ENCODE peak calls at places on chromosome 3, in six cellular contexts. C is AG08396, Z is neuronal stem cell, A is substantia nigra, S is smooth muscle cell of the brain vasculature, K is HuH-7. N is an unnamed sample.

GRCh38 chr3:23490459-23490858 is 287.3 kb downstream of the UBE2E2 start:
- DNase-seq in C (peak; percentile 18), Z (no peak), A (no peak), S (peak; percentile 26), K (no peak), N (no peak)

GRCh38 chr3:153901152-153901551 is 220.0 kb upstream of the ARHGEF26 start:
- DNase-seq in C (no peak), Z (no peak), A (no peak), S (no peak), K (no peak), N (no peak)

GRCh38 chr3:169998668-169999131 is 32.1 kb downstream of the SEC62 start:
- DNase-seq in C (peak; percentile 61), Z (no peak), A (no peak), S (no peak), K (no peak), N (no peak)

GRCh38 chr3:116339441-116340028 is 105.8 kb downstream of the LSAMP start:
- DNase-seq in C (peak; percentile 12), Z (no peak), A (peak; percentile 24), S (no peak), K (no peak), N (no peak)

GRCh38 chr3:97720417-97720816 is 44.1 kb upstream of the ARL6 start:
- DNase-seq in C (no peak), Z (no peak), A (no peak), S (no peak), K (no peak), N (no peak)

GRCh38 chr3:54344601-54345216 is 222.4 kb downstream of the CACNA2D3 start:
- DNase-seq in C (no peak), Z (no peak), A (no peak), S (no peak), K (no peak), N (no peak)

GRCh38 chr3:17686613-17687012 is 55.8 kb downstream of the TBC1D5 start:
- DNase-seq in C (no peak), Z (no peak), A (no peak), S (no peak), K (peak; percentile 22), N (peak; percentile 12)

GRCh38 chr3:122366379-122366749 is 16.7 kb downstream of the MIX23 start:
- DNase-seq in C (no peak), Z (no peak), A (no peak), S (no peak), K (no peak), N (no peak)

GRCh38 chr3:169072494-169072893 is 591.0 kb downstream of the MECOM start:
- DNase-seq in C (peak; percentile 12), Z (no peak), A (no peak), S (no peak), K (no peak), N (no peak)

GRCh38 chr3:169112153-169112892 is 551.2 kb downstream of the MECOM start:
- DNase-seq in C (peak; percentile 33), Z (no peak), A (no peak), S (no peak), K (no peak), N (no peak)

GRCh38 chr3:116135462-116135861 is 309.8 kb downstream of the LSAMP start:
- DNase-seq in C (peak; percentile 28), Z (no peak), A (peak; percentile 57), S (no peak), K (no peak), N (no peak)

GRCh38 chr3:41143421-41144031 is 55.8 kb upstream of the CTNNB1 start:
- DNase-seq in C (no peak), Z (no peak), A (no peak), S (no peak), K (no peak), N (no peak)

GRCh38 chr3:134623615-134624245 is 27.1 kb downstream of the KY start:
- DNase-seq in C (no peak), Z (no peak), A (no peak), S (no peak), K (no peak), N (peak; percentile 3)

GRCh38 chr3:141476033-141476432 is 10.8 kb upstream of the RASA2 start:
- DNase-seq in C (no peak), Z (no peak), A (no peak), S (no peak), K (no peak), N (no peak)